ENCODE peak calls at places on chromosomes 2 and 18, in six cellular contexts. One of them, this sample, is unnamed.

GRCh38 chr2:203683932-203684556 is 22.4 kb upstream of the CD28 start:
- DNase-seq in endothelial cell of umbilical vein: peak
- DNase-seq in ovary: no peak
- DNase-seq in heart left ventricle: no peak
- DNase-seq in uterus: no peak
- DNase-seq in GM12892: no peak
- DNase-seq in this sample: peak

GRCh38 chr18:6313427-6313826 is 101.3 kb downstream of the L3MBTL4 start:
- DNase-seq in endothelial cell of umbilical vein: no peak
- DNase-seq in ovary: no peak
- DNase-seq in heart left ventricle: no peak
- DNase-seq in uterus: no peak
- DNase-seq in GM12892: no peak
- DNase-seq in this sample: peak

GRCh38 chr2:59875836-59876235 is 677.6 kb downstream of the BCL11A start:
- DNase-seq in endothelial cell of umbilical vein: no peak
- DNase-seq in ovary: no peak
- DNase-seq in heart left ventricle: no peak
- DNase-seq in uterus: no peak
- DNase-seq in GM12892: no peak
- DNase-seq in this sample: no peak

GRCh38 chr2:156343940-156344301 is 11.4 kb upstream of the NR4A2 start:
- DNase-seq in endothelial cell of umbilical vein: no peak
- DNase-seq in ovary: no peak
- DNase-seq in heart left ventricle: no peak
- DNase-seq in uterus: no peak
- DNase-seq in GM12892: no peak
- DNase-seq in this sample: no peak

GRCh38 chr2:203830294-203831055 is 37.1 kb upstream of the CTLA4 start:
- DNase-seq in endothelial cell of umbilical vein: no peak
- DNase-seq in ovary: no peak
- DNase-seq in heart left ventricle: no peak
- DNase-seq in uterus: no peak
- DNase-seq in GM12892: no peak
- DNase-seq in this sample: no peak

GRCh38 chr2:30368258-30368657 is 78.8 kb upstream of the LCLAT1 start:
- DNase-seq in endothelial cell of umbilical vein: no peak
- DNase-seq in ovary: no peak
- DNase-seq in heart left ventricle: no peak
- DNase-seq in uterus: peak
- DNase-seq in GM12892: no peak
- DNase-seq in this sample: no peak

GRCh38 chr2:172887280-172887679 is 151.6 kb downstream of the RAPGEF4 start:
- DNase-seq in endothelial cell of umbilical vein: no peak
- DNase-seq in ovary: no peak
- DNase-seq in heart left ventricle: no peak
- DNase-seq in uterus: no peak
- DNase-seq in GM12892: no peak
- DNase-seq in this sample: no peak

GRCh38 chr2:50611261-50612020 is 420.5 kb downstream of the NRXN1 start:
- DNase-seq in endothelial cell of umbilical vein: no peak
- DNase-seq in ovary: no peak
- DNase-seq in heart left ventricle: no peak
- DNase-seq in uterus: no peak
- DNase-seq in GM12892: no peak
- DNase-seq in this sample: no peak

GRCh38 chr2:172704072-172704936 is 31.3 kb upstream of the RAPGEF4 start:
- DNase-seq in endothelial cell of umbilical vein: peak
- DNase-seq in ovary: no peak
- DNase-seq in heart left ventricle: no peak
- DNase-seq in uterus: no peak
- DNase-seq in GM12892: no peak
- DNase-seq in this sample: no peak

GRCh38 chr2:6776125-6776524 is 89.6 kb downstream of the CMPK2 start:
- DNase-seq in endothelial cell of umbilical vein: no peak
- DNase-seq in ovary: no peak
- DNase-seq in heart left ventricle: no peak
- DNase-seq in uterus: no peak
- DNase-seq in GM12892: no peak
- DNase-seq in this sample: no peak

GRCh38 chr18:45330170-45330594 is 285.1 kb upstream of the SLC14A2 start:
- DNase-seq in endothelial cell of umbilical vein: no peak
- DNase-seq in ovary: no peak
- DNase-seq in heart left ventricle: no peak
- DNase-seq in uterus: no peak
- DNase-seq in GM12892: no peak
- DNase-seq in this sample: no peak

GRCh38 chr2:223760838-223761502 is 76.4 kb downstream of the AP1S3 start:
- DNase-seq in endothelial cell of umbilical vein: peak
- DNase-seq in ovary: no peak
- DNase-seq in heart left ventricle: no peak
- DNase-seq in uterus: no peak
- DNase-seq in GM12892: no peak
- DNase-seq in this sample: no peak

GRCh38 chr2:188292446-188293239 is 969 bp downstream of the GULP1 start:
- DNase-seq in endothelial cell of umbilical vein: peak
- DNase-seq in ovary: peak
- DNase-seq in heart left ventricle: peak
- DNase-seq in uterus: peak
- DNase-seq in GM12892: no peak
- DNase-seq in this sample: peak

GRCh38 chr2:240463274-240463865 is 27.9 kb downstream of the GPC1 start:
- DNase-seq in endothelial cell of umbilical vein: no peak
- DNase-seq in ovary: peak
- DNase-seq in heart left ventricle: peak
- DNase-seq in uterus: peak
- DNase-seq in GM12892: peak
- DNase-seq in this sample: peak

GRCh38 chr2:97068074-97068473 is 26.6 kb downstream of the FAHD2B start:
- DNase-seq in endothelial cell of umbilical vein: no peak
- DNase-seq in ovary: no peak
- DNase-seq in heart left ventricle: no peak
- DNase-seq in uterus: no peak
- DNase-seq in GM12892: no peak
- DNase-seq in this sample: no peak

GRCh38 chr2:167863377-167863776 is 384.0 kb downstream of the STK39 start:
- DNase-seq in endothelial cell of umbilical vein: no peak
- DNase-seq in ovary: no peak
- DNase-seq in heart left ventricle: no peak
- DNase-seq in uterus: no peak
- DNase-seq in GM12892: no peak
- DNase-seq in this sample: no peak

GRCh38 chr18:74598350-74599001 is 806 bp downstream of the ZNF407 start:
- DNase-seq in endothelial cell of umbilical vein: no peak
- DNase-seq in ovary: peak
- DNase-seq in heart left ventricle: peak
- DNase-seq in uterus: peak
- DNase-seq in GM12892: peak
- DNase-seq in this sample: peak

GRCh38 chr18:74595425-74595824 is 2.2 kb upstream of the ZNF407 start:
- DNase-seq in endothelial cell of umbilical vein: no peak
- DNase-seq in ovary: no peak
- DNase-seq in heart left ventricle: no peak
- DNase-seq in uterus: no peak
- DNase-seq in GM12892: no peak
- DNase-seq in this sample: no peak

GRCh38 chr18:74597662-74598349 is at the start of gene ZNF407:
- DNase-seq in endothelial cell of umbilical vein: peak
- DNase-seq in ovary: peak
- DNase-seq in heart left ventricle: peak
- DNase-seq in uterus: peak
- DNase-seq in GM12892: peak
- DNase-seq in this sample: peak
- TF ChIP-seq POLR2A in endothelial cell of umbilical vein: peak
- TF ChIP-seq POLR2A in ovary: peak
- TF ChIP-seq POLR2A in heart left ventricle: no peak
- TF ChIP-seq POLR2A in uterus: peak
- TF ChIP-seq POLR2A in GM12892: peak
- TF ChIP-seq POLR2A in this sample: peak

DNA sequence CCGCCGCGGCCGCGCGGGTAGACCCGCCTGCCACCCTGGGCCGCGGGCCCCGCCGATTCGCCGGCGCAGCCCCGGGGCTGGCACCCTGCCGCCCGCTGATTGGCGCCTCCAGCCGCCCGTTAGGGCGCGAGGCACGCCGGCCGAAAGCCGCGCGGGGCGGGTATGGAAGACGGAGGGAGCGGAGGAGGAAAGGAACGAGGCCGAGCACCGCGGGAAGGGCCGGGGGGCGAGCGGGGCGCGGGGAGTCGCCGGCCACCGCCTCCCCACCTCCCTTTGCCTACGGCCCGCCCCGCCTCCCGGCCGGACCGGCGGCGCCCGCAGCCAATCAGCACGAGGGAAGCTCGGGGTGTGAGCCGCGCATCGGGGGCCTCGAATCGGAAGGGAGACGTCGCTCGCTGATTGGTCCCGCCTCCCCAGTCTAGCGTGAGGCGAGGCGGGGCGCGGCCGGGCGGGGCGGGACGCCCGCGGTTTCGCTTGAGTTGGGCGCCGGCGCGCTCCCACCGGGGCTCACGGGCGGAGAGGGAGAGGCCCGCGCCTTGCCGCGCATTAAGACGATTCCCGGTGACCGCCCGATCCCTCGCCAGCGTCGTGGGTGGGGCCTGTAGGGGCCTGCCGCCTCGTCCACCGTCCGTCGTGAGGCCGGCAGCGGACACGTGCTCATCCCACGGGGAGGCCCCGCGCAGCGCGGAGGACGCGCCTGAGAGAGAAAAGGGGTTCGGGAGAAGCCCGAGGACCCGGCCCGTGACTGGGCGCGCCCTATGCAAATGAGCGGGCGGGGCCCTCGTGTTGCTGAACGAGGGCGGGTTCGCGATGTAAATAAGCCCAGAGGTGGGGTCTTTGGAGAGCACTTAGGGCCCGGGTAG is 616 bp upstream of the SMAD2 start:
- DNase-seq in endothelial cell of umbilical vein: peak
- DNase-seq in ovary: peak
- DNase-seq in heart left ventricle: peak
- DNase-seq in uterus: peak
- DNase-seq in GM12892: peak
- DNase-seq in this sample: peak
- TF ChIP-seq POLR2A in endothelial cell of umbilical vein: no peak
- TF ChIP-seq POLR2A in ovary: peak
- TF ChIP-seq POLR2A in heart left ventricle: no peak
- TF ChIP-seq POLR2A in uterus: peak
- TF ChIP-seq POLR2A in GM12892: peak
- TF ChIP-seq POLR2A in this sample: peak

DNA sequence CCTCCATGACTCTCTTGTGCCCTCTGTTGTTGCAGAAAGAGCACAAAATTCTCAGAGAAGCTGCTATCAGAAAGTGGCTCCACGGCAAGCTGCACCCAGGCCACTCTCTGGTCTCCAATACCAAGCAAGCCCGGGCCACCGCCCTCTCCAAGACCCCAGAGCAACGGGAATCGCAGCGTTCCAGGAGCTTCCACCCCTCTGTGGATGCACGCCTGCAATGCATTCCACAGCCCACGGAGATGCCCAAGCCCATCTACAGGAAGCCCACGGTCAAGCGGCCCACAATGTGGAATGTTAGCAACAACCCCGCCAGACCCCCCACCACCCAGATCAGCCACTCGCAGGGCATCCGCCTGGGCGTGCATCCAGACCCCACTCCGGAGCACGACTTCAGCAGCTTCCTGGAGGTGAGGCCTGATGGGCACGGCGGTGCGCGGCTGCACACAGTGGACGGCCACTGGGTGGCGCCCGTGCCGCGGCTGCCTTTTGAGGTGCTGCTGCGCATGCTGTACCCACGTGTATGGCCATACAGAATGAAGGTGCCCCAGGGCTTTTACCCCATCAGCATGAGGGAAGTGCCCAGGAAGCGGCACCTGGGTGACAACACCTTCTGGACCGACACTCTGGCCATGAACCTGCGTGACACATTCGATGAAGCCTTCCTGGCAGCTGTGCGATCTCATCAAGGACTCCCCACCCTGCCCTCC is 6.3 kb downstream of the ANKRD53 start:
- DNase-seq in endothelial cell of umbilical vein: peak
- DNase-seq in ovary: peak
- DNase-seq in heart left ventricle: peak
- DNase-seq in uterus: no peak
- DNase-seq in GM12892: peak
- DNase-seq in this sample: peak
- TF ChIP-seq POLR2A in endothelial cell of umbilical vein: no peak
- TF ChIP-seq POLR2A in ovary: no peak
- TF ChIP-seq POLR2A in heart left ventricle: no peak
- TF ChIP-seq POLR2A in uterus: no peak
- TF ChIP-seq POLR2A in GM12892: no peak
- TF ChIP-seq POLR2A in this sample: no peak

GRCh38 chr2:170770008-170770303 is 222 bp upstream of the ERICH2 start:
- DNase-seq in endothelial cell of umbilical vein: no peak
- DNase-seq in ovary: no peak
- DNase-seq in heart left ventricle: no peak
- DNase-seq in uterus: no peak
- DNase-seq in GM12892: no peak
- DNase-seq in this sample: no peak

GRCh38 chr2:170770304-170771048 is at the start of gene ERICH2:
- DNase-seq in endothelial cell of umbilical vein: peak
- DNase-seq in ovary: peak
- DNase-seq in heart left ventricle: peak
- DNase-seq in uterus: peak
- DNase-seq in GM12892: peak
- DNase-seq in this sample: peak

GRCh38 chr2:170772295-170772694 is 2.1 kb downstream of the ERICH2 start:
- DNase-seq in endothelial cell of umbilical vein: no peak
- DNase-seq in ovary: no peak
- DNase-seq in heart left ventricle: no peak
- DNase-seq in uterus: no peak
- DNase-seq in GM12892: no peak
- DNase-seq in this sample: no peak

GRCh38 chr2:170774074-170774473 is 3.9 kb downstream of the ERICH2 start:
- DNase-seq in endothelial cell of umbilical vein: no peak
- DNase-seq in ovary: no peak
- DNase-seq in heart left ventricle: no peak
- DNase-seq in uterus: no peak
- DNase-seq in GM12892: no peak
- DNase-seq in this sample: no peak

GRCh38 chr2:170771049-170771937 is 1.1 kb downstream of the ERICH2 start:
- DNase-seq in endothelial cell of umbilical vein: no peak
- DNase-seq in ovary: no peak
- DNase-seq in heart left ventricle: no peak
- DNase-seq in uterus: no peak
- DNase-seq in GM12892: no peak
- DNase-seq in this sample: no peak
- TF ChIP-seq POLR2A in endothelial cell of umbilical vein: no peak
- TF ChIP-seq POLR2A in ovary: no peak
- TF ChIP-seq POLR2A in heart left ventricle: no peak
- TF ChIP-seq POLR2A in uterus: no peak
- TF ChIP-seq POLR2A in GM12892: no peak
- TF ChIP-seq POLR2A in this sample: peak

GRCh38 chr2:23669413-23670244 is 257.3 kb downstream of the ATAD2B start:
- DNase-seq in endothelial cell of umbilical vein: no peak
- DNase-seq in ovary: peak
- DNase-seq in heart left ventricle: peak
- DNase-seq in uterus: peak
- DNase-seq in GM12892: no peak
- DNase-seq in this sample: no peak
- TF ChIP-seq POLR2A in endothelial cell of umbilical vein: no peak
- TF ChIP-seq POLR2A in ovary: no peak
- TF ChIP-seq POLR2A in heart left ventricle: no peak
- TF ChIP-seq POLR2A in uterus: no peak
- TF ChIP-seq POLR2A in GM12892: no peak
- TF ChIP-seq POLR2A in this sample: no peak

This sample was measured in right lobe of liver.